ENCODE peak calls at places on chromosome 4, in nine cellular contexts. D, Z, P, S, B, J, Q, H and X are unnamed samples.

GRCh38 chr4:114015444-114015899 is 36.0 kb upstream of the ARSJ start:
- DNase-seq in D (no peak), Z (no peak), P (peak; percentile 100), S (no peak), B (no peak), J (no peak), Q (peak; percentile 96), H (peak; percentile 78), X (peak; percentile 71)

GRCh38 chr4:173547889-173548288 is 17.9 kb upstream of the HAND2 start:
- DNase-seq in D (no peak), Z (no peak), P (no peak), S (no peak), B (no peak), J (no peak), Q (no peak), H (no peak), X (no peak)

GRCh38 chr4:6437682-6438264 is 34.6 kb downstream of the PPP2R2C start:
- DNase-seq in D (no peak), Z (no peak), P (no peak), S (peak; percentile 11), B (no peak), J (no peak), Q (no peak), H (no peak), X (no peak)

GRCh38 chr4:113674251-113674650 is 87.3 kb downstream of the CAMK2D start:
- DNase-seq in D (no peak), Z (no peak), P (no peak), S (no peak), B (no peak), J (no peak), Q (no peak), H (no peak), X (no peak)

GRCh38 chr4:57147335-57148060 is 37.3 kb upstream of the IGFBP7 start:
- DNase-seq in D (no peak), Z (no peak), P (peak; percentile 96), S (no peak), B (no peak), J (no peak), Q (peak; percentile 77), H (no peak), X (no peak)

GRCh38 chr4:76690091-76690905 is 207.6 kb downstream of the SOWAHB start:
- DNase-seq in D (no peak), Z (no peak), P (no peak), S (no peak), B (no peak), J (no peak), Q (no peak), H (no peak), X (peak; percentile 6)

GRCh38 chr4:32025840-32026459 is 1305.8 kb downstream of the PCDH7 start:
- DNase-seq in D (no peak), Z (no peak), P (peak; percentile 60), S (no peak), B (peak; percentile 82), J (no peak), Q (peak; percentile 3), H (peak; percentile 74), X (peak; percentile 8)

GRCh38 chr4:126479709-126480108 is 1153.0 kb upstream of the INTU start:
- DNase-seq in D (no peak), Z (no peak), P (no peak), S (no peak), B (no peak), J (no peak), Q (no peak), H (no peak), X (no peak)

GRCh38 chr4:60879135-60879701 is 320.9 kb upstream of the ADGRL3 start:
- DNase-seq in D (no peak), Z (no peak), P (no peak), S (no peak), B (no peak), J (no peak), Q (no peak), H (no peak), X (no peak)

GRCh38 chr4:82469776-82470345 is 39.5 kb downstream of the ENOPH1 start:
- DNase-seq in D (no peak), Z (no peak), P (peak; percentile 74), S (no peak), B (no peak), J (no peak), Q (peak; percentile 65), H (no peak), X (no peak)

GRCh38 chr4:52870225-52870624 is 8.1 kb downstream of the RASL11B start:
- DNase-seq in D (no peak), Z (no peak), P (no peak), S (no peak), B (no peak), J (no peak), Q (no peak), H (no peak), X (no peak)

GRCh38 chr4:76639292-76639691 is 204.3 kb downstream of the SHROOM3 start:
- DNase-seq in D (no peak), Z (no peak), P (no peak), S (no peak), B (no peak), J (no peak), Q (no peak), H (no peak), X (peak; percentile 90)

GRCh38 chr4:98110929-98111328 is 32.3 kb downstream of the STPG2 start:
- DNase-seq in D (no peak), Z (no peak), P (no peak), S (no peak), B (no peak), J (no peak), Q (no peak), H (no peak), X (no peak)

GRCh38 chr4:135365065-135365464 is 1163.5 kb upstream of the PABPC4L start:
- DNase-seq in D (no peak), Z (no peak), P (peak; percentile 68), S (no peak), B (no peak), J (no peak), Q (no peak), H (no peak), X (no peak)

GRCh38 chr4:38015886-38016515 is 55.8 kb downstream of the PTTG2 start:
- DNase-seq in D (no peak), Z (no peak), P (peak; percentile 40), S (no peak), B (no peak), J (no peak), Q (no peak), H (no peak), X (no peak)

GRCh38 chr4:1207603-1208265 is 35.4 kb upstream of the SPON2 start:
- DNase-seq in D (no peak), Z (no peak), P (peak; percentile 73), S (peak; percentile 80), B (no peak), J (no peak), Q (no peak), H (no peak), X (peak; percentile 87)

DNA sequence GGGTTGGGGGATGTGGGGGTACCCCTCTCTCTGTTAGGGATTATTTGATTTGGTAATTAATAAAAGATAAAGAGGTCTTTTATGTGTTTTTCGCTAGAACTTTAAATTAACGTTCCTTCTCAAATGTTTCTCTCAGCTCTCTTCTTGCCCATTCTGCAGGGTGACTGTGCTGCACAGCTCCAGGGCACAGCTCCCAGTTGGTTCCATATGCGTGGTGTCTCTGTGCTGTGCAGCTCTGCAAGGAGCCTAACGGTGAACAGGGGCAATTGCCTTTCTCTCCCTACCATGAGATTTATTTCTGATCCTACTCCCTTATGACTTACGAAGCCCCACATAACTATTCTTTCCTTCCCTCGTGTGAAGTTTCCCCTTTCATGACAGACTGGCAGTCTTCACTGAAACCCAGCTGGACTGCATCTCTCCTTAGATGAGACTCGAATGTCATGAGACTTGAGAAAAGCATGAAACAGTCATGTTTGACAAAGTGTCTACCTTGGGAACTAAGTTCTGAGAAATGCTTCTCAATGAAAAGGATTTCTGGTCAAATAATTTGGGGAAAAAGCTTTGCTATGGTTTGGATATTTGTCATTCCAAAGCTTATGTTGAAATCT is 50.2 kb upstream of the SPRY1 start:
- DNase-seq in D (no peak), Z (no peak), P (no peak), S (no peak), B (no peak), J (no peak), Q (no peak), H (no peak), X (no peak)
- H3K36me3 ChIP-seq in D (no peaks in the 10 kb centered on the region), Z (no peaks in the 10 kb centered on the region), P (no peaks in the 10 kb centered on the region), S (no peaks in the 10 kb centered on the region), B (no peaks in the 10 kb centered on the region), J (no peaks in the 10 kb centered on the region), Q (no peaks in the 10 kb centered on the region), H (no peaks in the 10 kb centered on the region), X (no peaks in the 10 kb centered on the region)

GRCh38 chr4:24471623-24472510 is 112.5 kb downstream of the DHX15 start:
- DNase-seq in D (no peak), Z (no peak), P (peak; percentile 30), S (peak; percentile 79), B (peak; percentile 39), J (no peak), Q (no peak), H (no peak), X (no peak)

GRCh38 chr4:24470681-24471622 is 113.4 kb downstream of the DHX15 start:
- DNase-seq in D (no peak), Z (no peak), P (peak; percentile 64), S (peak; percentile 81), B (peak; percentile 66), J (no peak), Q (peak; percentile 45), H (no peak), X (peak; percentile 20)

GRCh38 chr4:24473309-24473721 is 111.0 kb downstream of the DHX15 start:
- DNase-seq in D (no peak), Z (no peak), P (peak; percentile 54), S (peak; percentile 81), B (peak; percentile 42), J (no peak), Q (no peak), H (no peak), X (no peak)

GRCh38 chr4:24475756-24476155 is 108.6 kb downstream of the DHX15 start:
- DNase-seq in D (no peak), Z (no peak), P (no peak), S (no peak), B (no peak), J (no peak), Q (no peak), H (no peak), X (no peak)

GRCh38 chr4:24472514-24473308 is 111.6 kb downstream of the DHX15 start:
- DNase-seq in D (peak; percentile 55), Z (peak; percentile 44), P (peak; percentile 86), S (peak; percentile 94), B (peak; percentile 93), J (peak; percentile 53), Q (peak; percentile 67), H (peak; percentile 50), X (peak; percentile 77)
- H3K27me3 ChIP-seq in D (no peaks in the 10 kb centered on the region), Z (peaks cover 12% of the 10 kb centered on the region), P (peaks cover 5% of the 10 kb centered on the region), S (no peaks in the 10 kb centered on the region), B (peaks cover 47% of the 10 kb centered on the region), J (peaks cover 20% of the 10 kb centered on the region), Q (peaks cover 7% of the 10 kb centered on the region), H (peaks cover 18% of the 10 kb centered on the region), X (no peaks in the 10 kb centered on the region)

GRCh38 chr4:121898150-121898549 is 27.9 kb upstream of the BBS7 start:
- DNase-seq in D (no peak), Z (no peak), P (no peak), S (no peak), B (no peak), J (no peak), Q (no peak), H (peak; percentile 10), X (peak; percentile 1)
- H3K4me3 ChIP-seq in D (no peak overlapping the region), Z (no peak overlapping the region), P (no peak overlapping the region), S (no peak overlapping the region), B (no peak overlapping the region), J (no peak overlapping the region), Q (no peak overlapping the region), H (no peak overlapping the region), X (no peak overlapping the region)

GRCh38 chr4:169096221-169096620 is 86.2 kb upstream of the CBR4 start:
- DNase-seq in D (no peak), Z (no peak), P (no peak), S (no peak), B (no peak), J (no peak), Q (no peak), H (no peak), X (no peak)
- H3K36me3 ChIP-seq in D (no peaks in the 10 kb centered on the region), Z (no peaks in the 10 kb centered on the region), P (peaks cover 3% of the 10 kb centered on the region), S (peaks cover 1% of the 10 kb centered on the region), B (no peaks in the 10 kb centered on the region), J (no peaks in the 10 kb centered on the region), Q (peaks cover 37% of the 10 kb centered on the region), H (peaks cover 61% of the 10 kb centered on the region), X (peaks cover 55% of the 10 kb centered on the region)